ENCODE peak calls at places on chromosomes 16 and 17, in eight cellular contexts. L, Y, W, Q, P, C, H and X are unnamed samples.

GRCh38 chr16:79943738-79944137 is 343.2 kb upstream of the MAF start:
- DNase-seq in H (no peak), P (no peak), W (no peak), Q (no peak), Y (no peak), L (no peak), C (no peak), X (no peak)

GRCh38 chr16:22318690-22319358 is 21.6 kb downstream of the POLR3E start:
- DNase-seq in L (no peak), Y (peak), W (no peak), C (peak), Q (peak), P (no peak), H (peak), X (peak)

GRCh38 chr17:20273741-20274500 is 193.4 kb downstream of the LGALS9B start:
- DNase-seq in P (no peak), H (no peak), W (no peak), C (no peak), Y (no peak), Q (no peak), L (no peak), X (no peak)

GRCh38 chr16:6131526-6132050 is 1034.0 kb upstream of the EEF2KMT start:
- DNase-seq in W (no peak), H (no peak), Q (no peak), P (no peak), L (no peak), C (no peak), Y (no peak), X (no peak)

GRCh38 chr17:33520404-33521032 is 227.4 kb upstream of the ASIC2 start:
- DNase-seq in Q (no peak), C (no peak), H (peak), P (no peak), L (peak), Y (peak), W (peak), X (no peak)

GRCh38 chr17:38746004-38746892 is 1.9 kb downstream of the PCGF2 start:
- DNase-seq in W (no peak), P (no peak), Q (no peak), C (no peak), Y (no peak), L (no peak), H (no peak), X (no peak)

GRCh38 chr16:1779741-1780676 is 2.4 kb downstream of the SPSB3 start:
- DNase-seq in L (peak), W (no peak), H (no peak), Q (no peak), C (no peak), P (no peak), Y (no peak), X (no peak)

GRCh38 chr17:2435852-2436251 is 35.0 kb upstream of the MNT start:
- DNase-seq in C (no peak), W (peak), H (no peak), P (no peak), L (no peak), Y (no peak), Q (no peak), X (no peak)

GRCh38 chr16:59459811-59460210 is 725.7 kb upstream of the GOT2 start:
- DNase-seq in H (no peak), C (no peak), Y (no peak), L (no peak), Q (peak), P (no peak), W (no peak), X (no peak)

GRCh38 chr17:35742496-35742895 is 10.5 kb downstream of the GAS2L2 start:
- DNase-seq in L (no peak), C (no peak), Q (no peak), W (no peak), P (no peak), Y (no peak), H (no peak), X (no peak)

GRCh38 chr17:79950306-79950705 is 85.4 kb downstream of the TBC1D16 start:
- DNase-seq in H (no peak), Y (no peak), C (no peak), P (no peak), Q (no peak), W (no peak), L (no peak), X (no peak)

GRCh38 chr16:19861811-19862327 is 22.8 kb downstream of the GPRC5B start:
- DNase-seq in W (no peak), H (no peak), Y (no peak), L (no peak), Q (no peak), P (no peak), C (no peak), X (no peak)